ENCODE peak calls at places on chromosomes 7 and 10, in six cellular contexts. One of them, this sample, is unnamed.
A peak's percentile ranks its signal among the peaks of the same experiment; 100 is the strongest.

GRCh38 chr7:2982401-2982800 is 61.3 kb downstream of the CARD11 start:
- DNase-seq in GM12878: no peak
- DNase-seq in SK-N-SH: no peak
- DNase-seq in K562: no peak
- DNase-seq in HepG2: no peak
- DNase-seq in GM12892: no peak
- DNase-seq in this sample: no peak

GRCh38 chr10:90087197-90088007 is 386.0 kb downstream of the KIF20B start:
- DNase-seq in GM12878: peak; percentile 69
- DNase-seq in SK-N-SH: no peak
- DNase-seq in K562: no peak
- DNase-seq in HepG2: no peak
- DNase-seq in GM12892: no peak
- DNase-seq in this sample: peak; percentile 24

GRCh38 chr10:97058521-97058920 is 127.2 kb downstream of the SLIT1 start:
- DNase-seq in GM12878: no peak
- DNase-seq in SK-N-SH: no peak
- DNase-seq in K562: no peak
- DNase-seq in HepG2: no peak
- DNase-seq in GM12892: no peak
- DNase-seq in this sample: no peak

GRCh38 chr10:62692085-62692484 is 112.4 kb upstream of the ADO start:
- DNase-seq in GM12878: no peak
- DNase-seq in SK-N-SH: no peak
- DNase-seq in K562: no peak
- DNase-seq in HepG2: no peak
- DNase-seq in GM12892: no peak
- DNase-seq in this sample: no peak

GRCh38 chr10:18610517-18610916 is 40.9 kb downstream of the NSUN6 start:
- DNase-seq in GM12878: no peak
- DNase-seq in SK-N-SH: peak; percentile 5
- DNase-seq in K562: peak; percentile 27
- DNase-seq in HepG2: peak; percentile 98
- DNase-seq in GM12892: no peak
- DNase-seq in this sample: no peak

GRCh38 chr10:103833731-103834365 is 21.5 kb downstream of the SH3PXD2A start:
- DNase-seq in GM12878: no peak
- DNase-seq in SK-N-SH: no peak
- DNase-seq in K562: no peak
- DNase-seq in HepG2: peak; percentile 88
- DNase-seq in GM12892: no peak
- DNase-seq in this sample: no peak

GRCh38 chr10:106467506-106467905 is 697.0 kb downstream of the SORCS1 start:
- DNase-seq in GM12878: no peak
- DNase-seq in SK-N-SH: no peak
- DNase-seq in K562: no peak
- DNase-seq in HepG2: no peak
- DNase-seq in GM12892: no peak
- DNase-seq in this sample: no peak

GRCh38 chr10:92702301-92702916 is 12.7 kb downstream of the HHEX start:
- DNase-seq in GM12878: no peak
- DNase-seq in SK-N-SH: no peak
- DNase-seq in K562: no peak
- DNase-seq in HepG2: no peak
- DNase-seq in GM12892: no peak
- DNase-seq in this sample: no peak

GRCh38 chr7:140403878-140404564 is at the start of gene RAB19:
- DNase-seq in GM12878: no peak
- DNase-seq in SK-N-SH: no peak
- DNase-seq in K562: no peak
- DNase-seq in HepG2: no peak
- DNase-seq in GM12892: no peak
- DNase-seq in this sample: no peak

GRCh38 chr7:25731035-25731880 is 420.7 kb upstream of the NFE2L3 start:
- DNase-seq in GM12878: no peak
- DNase-seq in SK-N-SH: no peak
- DNase-seq in K562: no peak
- DNase-seq in HepG2: no peak
- DNase-seq in GM12892: no peak
- DNase-seq in this sample: no peak

GRCh38 chr10:89926736-89927135 is 225.3 kb downstream of the KIF20B start:
- DNase-seq in GM12878: no peak
- DNase-seq in SK-N-SH: no peak
- DNase-seq in K562: no peak
- DNase-seq in HepG2: no peak
- DNase-seq in GM12892: no peak
- DNase-seq in this sample: no peak

GRCh38 chr7:103658055-103659010 is 212.3 kb upstream of the SLC26A5 start:
- DNase-seq in GM12878: no peak
- DNase-seq in SK-N-SH: no peak
- DNase-seq in K562: no peak
- DNase-seq in HepG2: peak; percentile 16
- DNase-seq in GM12892: no peak
- DNase-seq in this sample: no peak

GRCh38 chr7:103656221-103656620 is 210.2 kb upstream of the SLC26A5 start:
- DNase-seq in GM12878: no peak
- DNase-seq in SK-N-SH: no peak
- DNase-seq in K562: no peak
- DNase-seq in HepG2: no peak
- DNase-seq in GM12892: no peak
- DNase-seq in this sample: no peak

GRCh38 chr7:103657474-103657894 is 211.5 kb upstream of the SLC26A5 start:
- DNase-seq in GM12878: no peak
- DNase-seq in SK-N-SH: no peak
- DNase-seq in K562: peak; percentile 77
- DNase-seq in HepG2: no peak
- DNase-seq in GM12892: no peak
- DNase-seq in this sample: no peak

GRCh38 chr7:103660455-103661371 is 214.7 kb upstream of the SLC26A5 start:
- DNase-seq in GM12878: no peak
- DNase-seq in SK-N-SH: no peak
- DNase-seq in K562: peak; percentile 32
- DNase-seq in HepG2: peak; percentile 100
- DNase-seq in GM12892: no peak
- DNase-seq in this sample: no peak
- TF ChIP-seq TAF1 in GM12878: no peak
- TF ChIP-seq TAF1 in SK-N-SH: no peak
- TF ChIP-seq TAF1 in K562: no peak
- TF ChIP-seq TAF1 in HepG2: no peak
- TF ChIP-seq TAF1 in GM12892: no peak
- TF ChIP-seq TAF1 in this sample: no peak

DNA sequence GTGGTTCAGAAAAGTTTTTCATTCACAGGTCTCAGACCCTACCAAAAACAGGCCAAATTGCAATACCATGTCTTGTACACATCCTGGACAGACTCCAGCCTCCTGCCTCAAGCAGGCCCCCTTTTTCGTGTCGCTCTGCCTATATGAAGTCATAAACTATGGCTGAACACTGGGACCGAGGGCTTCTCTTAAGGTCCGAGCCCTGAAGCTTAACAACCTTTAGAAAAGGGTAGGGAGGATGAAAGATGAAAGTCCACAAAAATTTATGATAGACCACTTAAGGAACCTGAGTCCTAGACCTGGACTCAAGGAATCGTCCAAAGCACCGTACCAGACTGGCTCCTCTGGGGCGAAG is 1.3 kb downstream of the FBXW4 start:
- DNase-seq in GM12878: no peak
- DNase-seq in SK-N-SH: peak; percentile 64
- DNase-seq in K562: peak; percentile 26
- DNase-seq in HepG2: peak; percentile 44
- DNase-seq in GM12892: no peak
- DNase-seq in this sample: no peak
- TF ChIP-seq TAF1 in GM12878: no peak
- TF ChIP-seq TAF1 in SK-N-SH: peak; percentile 66
- TF ChIP-seq TAF1 in K562: no peak
- TF ChIP-seq TAF1 in HepG2: no peak
- TF ChIP-seq TAF1 in GM12892: no peak
- TF ChIP-seq TAF1 in this sample: no peak

GRCh38 chr10:48252354-48252650 is 22.2 kb downstream of the FRMPD2 start:
- DNase-seq in GM12878: no peak
- DNase-seq in SK-N-SH: no peak
- DNase-seq in K562: no peak
- DNase-seq in HepG2: no peak
- DNase-seq in GM12892: no peak
- DNase-seq in this sample: no peak
- TF ChIP-seq TAF1 in GM12878: no peak
- TF ChIP-seq TAF1 in SK-N-SH: no peak
- TF ChIP-seq TAF1 in K562: no peak
- TF ChIP-seq TAF1 in HepG2: no peak
- TF ChIP-seq TAF1 in GM12892: no peak
- TF ChIP-seq TAF1 in this sample: no peak

GRCh38 chr7:90266808-90267207 is 21.8 kb downstream of the CFAP69 start:
- DNase-seq in GM12878: no peak
- DNase-seq in SK-N-SH: no peak
- DNase-seq in K562: no peak
- DNase-seq in HepG2: no peak
- DNase-seq in GM12892: no peak
- DNase-seq in this sample: no peak
- TF ChIP-seq TAF1 in GM12878: no peak
- TF ChIP-seq TAF1 in SK-N-SH: no peak
- TF ChIP-seq TAF1 in K562: no peak
- TF ChIP-seq TAF1 in HepG2: no peak
- TF ChIP-seq TAF1 in GM12892: no peak
- TF ChIP-seq TAF1 in this sample: no peak

DNA sequence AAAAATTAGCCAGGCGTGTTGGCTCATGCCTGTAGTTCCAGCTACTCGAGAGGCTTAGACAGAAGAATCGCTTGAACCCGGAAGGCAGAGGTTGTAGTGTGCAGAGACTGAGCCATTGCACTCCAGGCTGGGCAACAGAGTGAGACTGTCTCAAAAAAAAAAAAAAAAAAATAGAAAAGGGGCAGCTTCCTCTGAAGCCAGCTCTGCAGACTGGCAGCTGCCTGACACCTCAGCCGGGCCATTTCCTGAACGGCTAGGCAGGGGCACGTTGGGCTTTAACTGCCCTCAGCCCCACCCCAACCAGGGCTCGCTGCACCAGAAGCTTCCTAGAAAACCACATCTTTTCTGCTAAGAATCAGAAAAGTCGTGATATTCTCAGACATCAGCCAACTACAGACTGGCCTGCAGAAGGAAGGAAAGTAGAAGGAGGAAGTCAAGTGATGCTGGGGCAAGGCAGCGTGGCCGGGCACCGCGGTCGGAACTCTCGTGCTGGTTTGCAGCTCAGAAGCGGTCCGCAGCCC is 38.0 kb downstream of the PRKAG2 start:
- DNase-seq in GM12878: peak; percentile 17
- DNase-seq in SK-N-SH: no peak
- DNase-seq in K562: no peak
- DNase-seq in HepG2: no peak
- DNase-seq in GM12892: peak; percentile 46
- DNase-seq in this sample: no peak
- TF ChIP-seq TAF1 in GM12878: no peak
- TF ChIP-seq TAF1 in SK-N-SH: no peak
- TF ChIP-seq TAF1 in K562: no peak
- TF ChIP-seq TAF1 in HepG2: no peak
- TF ChIP-seq TAF1 in GM12892: no peak
- TF ChIP-seq TAF1 in this sample: no peak

DNA sequence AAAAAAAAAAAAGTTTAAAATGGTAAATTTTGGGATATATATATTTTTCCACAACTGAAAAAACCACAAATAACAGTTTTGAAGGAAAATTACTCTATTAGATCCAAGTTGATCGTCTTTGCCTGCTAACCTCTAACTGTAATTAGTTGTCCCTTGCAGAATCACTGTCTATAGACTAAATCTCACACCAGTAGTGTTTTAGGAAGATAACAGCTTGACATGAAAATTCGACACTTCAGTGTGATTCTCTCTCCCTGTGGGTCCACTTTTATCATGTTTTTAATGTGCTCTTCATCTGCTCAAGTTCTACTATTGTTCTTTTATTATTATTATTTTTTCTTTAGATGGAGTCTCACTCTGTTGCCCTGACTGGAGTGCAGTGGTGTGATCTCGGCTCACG is 24.5 kb upstream of the ARHGAP21 start:
- DNase-seq in GM12878: no peak
- DNase-seq in SK-N-SH: no peak
- DNase-seq in K562: no peak
- DNase-seq in HepG2: no peak
- DNase-seq in GM12892: no peak
- DNase-seq in this sample: no peak
- TF ChIP-seq TAF1 in GM12878: no peak
- TF ChIP-seq TAF1 in SK-N-SH: no peak
- TF ChIP-seq TAF1 in K562: no peak
- TF ChIP-seq TAF1 in HepG2: no peak
- TF ChIP-seq TAF1 in GM12892: no peak
- TF ChIP-seq TAF1 in this sample: no peak

GRCh38 chr7:17307033-17307432 is 8.6 kb downstream of the AHR start:
- DNase-seq in GM12878: no peak
- DNase-seq in SK-N-SH: no peak
- DNase-seq in K562: no peak
- DNase-seq in HepG2: peak; percentile 49
- DNase-seq in GM12892: no peak
- DNase-seq in this sample: no peak
- TF ChIP-seq TAF1 in GM12878: no peak
- TF ChIP-seq TAF1 in SK-N-SH: no peak
- TF ChIP-seq TAF1 in K562: no peak
- TF ChIP-seq TAF1 in HepG2: no peak
- TF ChIP-seq TAF1 in GM12892: no peak
- TF ChIP-seq TAF1 in this sample: no peak

This sample was measured in GM12891.